ENCODE peak calls at places on chromosomes 5 and 9, in nine cellular contexts. One of them, this sample, is unnamed.

GRCh38 chr5:65021527-65022226 is 252.9 kb downstream of the CWC27 start:
- DNase-seq in fibroblast of lung: no peak
- DNase-seq in CD8-positive, alpha-beta T cell: no peak
- DNase-seq in psoas muscle: no peak
- DNase-seq in gastrocnemius medialis: no peak
- DNase-seq in A549: no peak
- DNase-seq in fibroblast of the aortic adventitia: no peak
- DNase-seq in ovary: no peak
- DNase-seq in suprapubic skin: no peak
- DNase-seq in this sample: no peak

GRCh38 chr9:135288941-135289534 is 190.5 kb upstream of the PPP1R26 start:
- DNase-seq in fibroblast of lung: no peak
- DNase-seq in fibroblast of the aortic adventitia: no peak
- DNase-seq in psoas muscle: no peak
- DNase-seq in suprapubic skin: no peak
- DNase-seq in CD8-positive, alpha-beta T cell: no peak
- DNase-seq in A549: no peak
- DNase-seq in ovary: no peak
- DNase-seq in gastrocnemius medialis: no peak
- DNase-seq in this sample: no peak

GRCh38 chr5:139517683-139518564 is 35.4 kb upstream of the STING1 start:
- DNase-seq in fibroblast of the aortic adventitia: peak
- DNase-seq in fibroblast of lung: peak
- DNase-seq in A549: peak
- DNase-seq in psoas muscle: peak
- DNase-seq in suprapubic skin: peak
- DNase-seq in ovary: peak
- DNase-seq in gastrocnemius medialis: peak
- DNase-seq in CD8-positive, alpha-beta T cell: peak
- DNase-seq in this sample: peak

GRCh38 chr5:154653418-154653763 is 101.8 kb upstream of the LARP1 start:
- DNase-seq in CD8-positive, alpha-beta T cell: no peak
- DNase-seq in gastrocnemius medialis: no peak
- DNase-seq in psoas muscle: no peak
- DNase-seq in suprapubic skin: no peak
- DNase-seq in fibroblast of the aortic adventitia: no peak
- DNase-seq in ovary: no peak
- DNase-seq in fibroblast of lung: no peak
- DNase-seq in A549: no peak
- DNase-seq in this sample: no peak

GRCh38 chr9:108933231-108933630 is 693 bp downstream of the ELP1 start:
- DNase-seq in fibroblast of the aortic adventitia: peak
- DNase-seq in fibroblast of lung: peak
- DNase-seq in ovary: no peak
- DNase-seq in gastrocnemius medialis: no peak
- DNase-seq in A549: no peak
- DNase-seq in psoas muscle: no peak
- DNase-seq in CD8-positive, alpha-beta T cell: no peak
- DNase-seq in suprapubic skin: no peak
- DNase-seq in this sample: peak

GRCh38 chr9:95880011-95880690 is 4.7 kb downstream of the ERCC6L2 start:
- DNase-seq in psoas muscle: no peak
- DNase-seq in CD8-positive, alpha-beta T cell: no peak
- DNase-seq in fibroblast of lung: peak
- DNase-seq in fibroblast of the aortic adventitia: peak
- DNase-seq in suprapubic skin: no peak
- DNase-seq in A549: peak
- DNase-seq in ovary: no peak
- DNase-seq in gastrocnemius medialis: no peak
- DNase-seq in this sample: peak

GRCh38 chr5:56095579-56096102 is 100.9 kb upstream of the IL6ST start:
- DNase-seq in gastrocnemius medialis: no peak
- DNase-seq in CD8-positive, alpha-beta T cell: no peak
- DNase-seq in ovary: no peak
- DNase-seq in fibroblast of the aortic adventitia: no peak
- DNase-seq in psoas muscle: no peak
- DNase-seq in A549: no peak
- DNase-seq in suprapubic skin: no peak
- DNase-seq in fibroblast of lung: no peak
- DNase-seq in this sample: no peak

GRCh38 chr9:21470126-21470525 is 12.0 kb downstream of the IFNE start:
- DNase-seq in psoas muscle: no peak
- DNase-seq in suprapubic skin: no peak
- DNase-seq in fibroblast of the aortic adventitia: no peak
- DNase-seq in ovary: no peak
- DNase-seq in A549: no peak
- DNase-seq in fibroblast of lung: no peak
- DNase-seq in CD8-positive, alpha-beta T cell: no peak
- DNase-seq in gastrocnemius medialis: no peak
- DNase-seq in this sample: no peak

GRCh38 chr5:170059221-170059620 is 46.5 kb upstream of the FOXI1 start:
- DNase-seq in ovary: no peak
- DNase-seq in CD8-positive, alpha-beta T cell: no peak
- DNase-seq in gastrocnemius medialis: no peak
- DNase-seq in psoas muscle: no peak
- DNase-seq in A549: no peak
- DNase-seq in suprapubic skin: no peak
- DNase-seq in fibroblast of lung: no peak
- DNase-seq in fibroblast of the aortic adventitia: no peak
- DNase-seq in this sample: no peak

GRCh38 chr9:38048319-38048969 is 20.6 kb downstream of the SHB start:
- DNase-seq in CD8-positive, alpha-beta T cell: no peak
- DNase-seq in gastrocnemius medialis: no peak
- DNase-seq in psoas muscle: no peak
- DNase-seq in A549: no peak
- DNase-seq in fibroblast of lung: peak
- DNase-seq in fibroblast of the aortic adventitia: peak
- DNase-seq in suprapubic skin: no peak
- DNase-seq in ovary: no peak
- DNase-seq in this sample: peak

GRCh38 chr9:19473605-19474004 is 64.8 kb downstream of the ACER2 start:
- DNase-seq in fibroblast of lung: no peak
- DNase-seq in fibroblast of the aortic adventitia: no peak
- DNase-seq in A549: no peak
- DNase-seq in gastrocnemius medialis: no peak
- DNase-seq in CD8-positive, alpha-beta T cell: no peak
- DNase-seq in psoas muscle: no peak
- DNase-seq in suprapubic skin: no peak
- DNase-seq in ovary: no peak
- DNase-seq in this sample: no peak
- H3K4me3 ChIP-seq in fibroblast of lung: no peak
- H3K4me3 ChIP-seq in fibroblast of the aortic adventitia: no peak
- H3K4me3 ChIP-seq in A549: no peak
- H3K4me3 ChIP-seq in gastrocnemius medialis: no peak
- H3K4me3 ChIP-seq in CD8-positive, alpha-beta T cell: no peak
- H3K4me3 ChIP-seq in psoas muscle: no peak
- H3K4me3 ChIP-seq in suprapubic skin: no peak
- H3K4me3 ChIP-seq in ovary: no peak
- H3K4me3 ChIP-seq in this sample: no peak

GRCh38 chr5:57681942-57682341 is 199.3 kb upstream of the ACTBL2 start:
- DNase-seq in fibroblast of lung: no peak
- DNase-seq in A549: no peak
- DNase-seq in CD8-positive, alpha-beta T cell: no peak
- DNase-seq in fibroblast of the aortic adventitia: no peak
- DNase-seq in suprapubic skin: no peak
- DNase-seq in psoas muscle: no peak
- DNase-seq in gastrocnemius medialis: no peak
- DNase-seq in ovary: no peak
- DNase-seq in this sample: peak
- TF ChIP-seq CTCF in fibroblast of lung: no peak
- TF ChIP-seq CTCF in A549: no peak
- TF ChIP-seq CTCF in CD8-positive, alpha-beta T cell: no peak
- TF ChIP-seq CTCF in fibroblast of the aortic adventitia: no peak
- TF ChIP-seq CTCF in suprapubic skin: no peak
- TF ChIP-seq CTCF in psoas muscle: no peak
- TF ChIP-seq CTCF in gastrocnemius medialis: no peak
- TF ChIP-seq CTCF in ovary: no peak
- TF ChIP-seq CTCF in this sample: no peak

GRCh38 chr5:142211013-142211412 is 102.4 kb downstream of the NDFIP1 start:
- DNase-seq in suprapubic skin: no peak
- DNase-seq in A549: no peak
- DNase-seq in CD8-positive, alpha-beta T cell: no peak
- DNase-seq in psoas muscle: no peak
- DNase-seq in ovary: no peak
- DNase-seq in fibroblast of lung: no peak
- DNase-seq in fibroblast of the aortic adventitia: no peak
- DNase-seq in gastrocnemius medialis: no peak
- DNase-seq in this sample: no peak

GRCh38 chr5:142219146-142219545 is 105.7 kb downstream of the SPRY4 start:
- DNase-seq in fibroblast of lung: no peak
- DNase-seq in fibroblast of the aortic adventitia: no peak
- DNase-seq in suprapubic skin: no peak
- DNase-seq in A549: no peak
- DNase-seq in gastrocnemius medialis: no peak
- DNase-seq in psoas muscle: no peak
- DNase-seq in CD8-positive, alpha-beta T cell: no peak
- DNase-seq in ovary: no peak
- DNase-seq in this sample: no peak

GRCh38 chr5:142213077-142213476 is 104.5 kb downstream of the NDFIP1 start:
- DNase-seq in psoas muscle: no peak
- DNase-seq in suprapubic skin: no peak
- DNase-seq in ovary: no peak
- DNase-seq in fibroblast of the aortic adventitia: no peak
- DNase-seq in CD8-positive, alpha-beta T cell: no peak
- DNase-seq in gastrocnemius medialis: no peak
- DNase-seq in A549: no peak
- DNase-seq in fibroblast of lung: no peak
- DNase-seq in this sample: no peak

GRCh38 chr5:142211918-142212317 is 103.3 kb downstream of the NDFIP1 start:
- DNase-seq in suprapubic skin: no peak
- DNase-seq in CD8-positive, alpha-beta T cell: no peak
- DNase-seq in fibroblast of the aortic adventitia: no peak
- DNase-seq in psoas muscle: no peak
- DNase-seq in ovary: no peak
- DNase-seq in gastrocnemius medialis: no peak
- DNase-seq in A549: no peak
- DNase-seq in fibroblast of lung: no peak
- DNase-seq in this sample: no peak

GRCh38 chr5:142215915-142216681 is 107.5 kb downstream of the NDFIP1 start:
- DNase-seq in suprapubic skin: peak
- DNase-seq in A549: peak
- DNase-seq in fibroblast of the aortic adventitia: peak
- DNase-seq in gastrocnemius medialis: peak
- DNase-seq in psoas muscle: peak
- DNase-seq in ovary: peak
- DNase-seq in CD8-positive, alpha-beta T cell: no peak
- DNase-seq in fibroblast of lung: peak
- DNase-seq in this sample: peak
- H3K4me3 ChIP-seq in suprapubic skin: no peak
- H3K4me3 ChIP-seq in A549: no peak
- H3K4me3 ChIP-seq in fibroblast of the aortic adventitia: peak
- H3K4me3 ChIP-seq in gastrocnemius medialis: no peak
- H3K4me3 ChIP-seq in psoas muscle: peak
- H3K4me3 ChIP-seq in ovary: peak
- H3K4me3 ChIP-seq in CD8-positive, alpha-beta T cell: no peak
- H3K4me3 ChIP-seq in fibroblast of lung: peak
- H3K4me3 ChIP-seq in this sample: no peak

GRCh38 chr5:148408092-148408491 is 24.3 kb downstream of the FBXO38 start:
- DNase-seq in suprapubic skin: no peak
- DNase-seq in gastrocnemius medialis: no peak
- DNase-seq in ovary: no peak
- DNase-seq in A549: no peak
- DNase-seq in psoas muscle: no peak
- DNase-seq in CD8-positive, alpha-beta T cell: no peak
- DNase-seq in fibroblast of the aortic adventitia: no peak
- DNase-seq in fibroblast of lung: no peak
- DNase-seq in this sample: no peak
- TF ChIP-seq CTCF in suprapubic skin: no peak
- TF ChIP-seq CTCF in gastrocnemius medialis: no peak
- TF ChIP-seq CTCF in ovary: no peak
- TF ChIP-seq CTCF in A549: no peak
- TF ChIP-seq CTCF in psoas muscle: no peak
- TF ChIP-seq CTCF in CD8-positive, alpha-beta T cell: no peak
- TF ChIP-seq CTCF in fibroblast of the aortic adventitia: no peak
- TF ChIP-seq CTCF in fibroblast of lung: no peak
- TF ChIP-seq CTCF in this sample: no peak

GRCh38 chr9:107755267-107755666 is 265.7 kb upstream of the KLF4 start:
- DNase-seq in psoas muscle: no peak
- DNase-seq in fibroblast of the aortic adventitia: peak
- DNase-seq in A549: peak
- DNase-seq in gastrocnemius medialis: no peak
- DNase-seq in CD8-positive, alpha-beta T cell: no peak
- DNase-seq in ovary: no peak
- DNase-seq in fibroblast of lung: peak
- DNase-seq in suprapubic skin: no peak
- DNase-seq in this sample: peak

GRCh38 chr9:107744873-107745272 is 255.3 kb upstream of the KLF4 start:
- DNase-seq in gastrocnemius medialis: no peak
- DNase-seq in psoas muscle: no peak
- DNase-seq in CD8-positive, alpha-beta T cell: no peak
- DNase-seq in A549: no peak
- DNase-seq in suprapubic skin: no peak
- DNase-seq in fibroblast of lung: no peak
- DNase-seq in fibroblast of the aortic adventitia: no peak
- DNase-seq in ovary: no peak
- DNase-seq in this sample: no peak

GRCh38 chr9:107751522-107752235 is 262.1 kb upstream of the KLF4 start:
- DNase-seq in fibroblast of the aortic adventitia: peak
- DNase-seq in gastrocnemius medialis: peak
- DNase-seq in psoas muscle: peak
- DNase-seq in suprapubic skin: no peak
- DNase-seq in A549: peak
- DNase-seq in CD8-positive, alpha-beta T cell: no peak
- DNase-seq in fibroblast of lung: peak
- DNase-seq in ovary: no peak
- DNase-seq in this sample: peak

GRCh38 chr9:107750741-107751521 is 261.4 kb upstream of the KLF4 start:
- DNase-seq in fibroblast of the aortic adventitia: peak
- DNase-seq in A549: peak
- DNase-seq in psoas muscle: peak
- DNase-seq in ovary: peak
- DNase-seq in suprapubic skin: peak
- DNase-seq in gastrocnemius medialis: peak
- DNase-seq in CD8-positive, alpha-beta T cell: no peak
- DNase-seq in fibroblast of lung: peak
- DNase-seq in this sample: peak

DNA sequence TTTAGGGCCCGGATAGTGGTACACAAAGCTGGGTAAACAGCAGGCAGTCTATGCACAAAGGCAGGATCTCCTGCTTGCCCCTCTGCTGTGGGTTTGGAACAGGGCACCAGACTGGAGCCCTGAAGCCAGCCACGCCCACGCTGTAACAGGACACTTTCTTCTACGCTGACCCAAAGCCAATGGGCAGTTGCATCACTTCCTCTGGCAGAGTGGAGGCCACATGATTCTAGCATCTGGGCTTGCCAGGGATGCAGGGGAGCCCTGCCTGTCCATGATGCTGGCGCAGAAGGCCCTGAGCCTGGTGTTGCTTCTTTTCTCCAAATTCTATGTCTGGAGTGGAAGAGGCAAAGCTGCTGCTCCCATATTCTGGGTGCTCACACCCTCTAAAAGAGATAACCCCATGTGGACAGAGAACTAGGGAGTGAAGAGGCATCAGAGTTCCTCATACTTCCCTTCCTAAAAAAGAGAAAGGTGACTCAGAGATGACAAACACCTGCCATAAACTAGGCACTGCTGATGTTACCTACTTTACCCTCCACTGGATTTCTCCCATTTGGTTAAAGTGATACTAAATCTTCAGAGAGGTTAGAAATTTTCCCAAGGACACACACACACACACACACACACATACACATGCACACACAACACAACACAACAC is 260.3 kb upstream of the KLF4 start:
- DNase-seq in suprapubic skin: peak
- DNase-seq in fibroblast of lung: peak
- DNase-seq in gastrocnemius medialis: peak
- DNase-seq in CD8-positive, alpha-beta T cell: no peak
- DNase-seq in fibroblast of the aortic adventitia: peak
- DNase-seq in ovary: peak
- DNase-seq in A549: peak
- DNase-seq in psoas muscle: peak
- DNase-seq in this sample: peak
- H3K4me3 ChIP-seq in suprapubic skin: no peak
- H3K4me3 ChIP-seq in fibroblast of lung: no peak
- H3K4me3 ChIP-seq in gastrocnemius medialis: peak
- H3K4me3 ChIP-seq in CD8-positive, alpha-beta T cell: no peak
- H3K4me3 ChIP-seq in fibroblast of the aortic adventitia: no peak
- H3K4me3 ChIP-seq in ovary: no peak
- H3K4me3 ChIP-seq in A549: no peak
- H3K4me3 ChIP-seq in psoas muscle: no peak
- H3K4me3 ChIP-seq in this sample: no peak

This sample was measured in astrocyte of the spinal cord.